ENCODE peak calls at places on chromosomes 2 and 18, in seven cellular contexts. K is OCI-LY7, N is neural progenitor cell, X is PC-3, Z is HCT116, F is MM.1S, V is SK-N-SH. G is an unnamed sample. For H3K9me3, the result is how much of the 10 kb centered on the place peaks cover.

GRCh38 chr18:33875029-33875428 is 297.0 kb downstream of the ASXL3 start:
- DNase-seq in K (no peak), N (no peak), X (no peak), Z (no peak), F (no peak), V (no peak), G (no peak)

GRCh38 chr2:217568289-217568985 is 434.4 kb downstream of the TNS1 start:
- DNase-seq in K (no peak), N (no peak), X (no peak), Z (no peak), F (no peak), V (no peak), G (peak)

GRCh38 chr2:179614121-179614520 is 247.3 kb downstream of the ZNF385B start:
- DNase-seq in K (no peak), N (no peak), X (no peak), Z (no peak), F (no peak), V (no peak), G (peak)

GRCh38 chr2:205477016-205477705 is 205.1 kb upstream of the NRP2 start:
- DNase-seq in K (no peak), N (no peak), X (peak), Z (no peak), F (no peak), V (no peak), G (peak)

GRCh38 chr2:209985879-209986278 is 16.6 kb upstream of the RPE start:
- DNase-seq in K (no peak), N (no peak), X (no peak), Z (no peak), F (no peak), V (no peak), G (no peak)

GRCh38 chr2:72665448-72665847 is 160.4 kb downstream of the EXOC6B start:
- DNase-seq in K (no peak), N (no peak), X (no peak), Z (no peak), F (no peak), V (no peak), G (no peak)

GRCh38 chr2:53913721-53914120 is 54.0 kb upstream of the GPR75 start:
- DNase-seq in K (peak), N (no peak), X (no peak), Z (no peak), F (no peak), V (no peak), G (peak)

GRCh38 chr2:217573565-217573964 is 429.2 kb downstream of the TNS1 start:
- DNase-seq in K (no peak), N (no peak), X (peak), Z (no peak), F (no peak), V (no peak), G (peak)

GRCh38 chr2:3774336-3774735 is 71.0 kb downstream of the DCDC2C start:
- DNase-seq in K (no peak), N (no peak), X (no peak), Z (no peak), F (no peak), V (no peak), G (no peak)

GRCh38 chr2:172813314-172813888 is 77.8 kb downstream of the RAPGEF4 start:
- DNase-seq in K (no peak), N (no peak), X (peak), Z (no peak), F (no peak), V (peak), G (peak)

GRCh38 chr2:52340185-52340584 is 1308.3 kb upstream of the NRXN1 start:
- DNase-seq in K (no peak), N (peak), X (no peak), Z (no peak), F (no peak), V (no peak), G (no peak)

GRCh38 chr18:48543228-48543627 is 4.4 kb downstream of the CTIF start:
- DNase-seq in K (no peak), N (peak), X (peak), Z (no peak), F (no peak), V (no peak), G (no peak)

GRCh38 chr2:69298862-69299261 is 88.2 kb downstream of the GFPT1 start:
- DNase-seq in K (no peak), N (no peak), X (peak), Z (no peak), F (no peak), V (peak), G (peak)
- H3K4me2 ChIP-seq in K (no peak), N (no peak), X (peak), Z (no peak), F (no peak), V (peak), G (peak)

DNA sequence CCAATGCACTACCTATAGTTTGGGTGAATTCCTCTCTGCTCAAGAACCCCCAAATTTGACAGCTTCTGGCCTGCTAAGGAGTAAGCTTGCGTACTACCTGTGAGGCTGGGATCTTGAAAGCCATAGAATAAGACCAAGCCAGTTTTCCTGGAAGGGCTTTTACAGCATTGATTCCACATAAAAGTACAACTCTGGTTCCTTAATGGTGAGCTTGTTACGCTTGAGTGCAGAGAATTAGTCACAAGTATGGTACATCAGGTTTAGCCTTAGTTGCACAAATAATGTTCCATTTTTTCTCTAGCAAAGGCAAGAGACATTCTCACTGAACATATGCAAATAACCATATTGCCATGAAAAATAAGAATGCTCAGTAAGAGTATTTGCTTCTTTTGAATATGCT is 39.1 kb upstream of the STK39 start:
- DNase-seq in K (no peak), N (no peak), X (no peak), Z (no peak), F (no peak), V (no peak), G (no peak)
- H3K9me3 ChIP-seq in K (under half), N (under half), X (under half), Z (under half), F (under half), V (under half), G (under half)

GRCh38 chr2:14654733-14655346 is 22.3 kb downstream of the LRATD1 start:
- DNase-seq in K (no peak), N (no peak), X (peak), Z (no peak), F (no peak), V (no peak), G (no peak)
- TF ChIP-seq EZH2phosphoT487 in K (no peak), N (no peak), X (no peak), Z (no peak), F (no peak), V (no peak), G (no peak)

DNA sequence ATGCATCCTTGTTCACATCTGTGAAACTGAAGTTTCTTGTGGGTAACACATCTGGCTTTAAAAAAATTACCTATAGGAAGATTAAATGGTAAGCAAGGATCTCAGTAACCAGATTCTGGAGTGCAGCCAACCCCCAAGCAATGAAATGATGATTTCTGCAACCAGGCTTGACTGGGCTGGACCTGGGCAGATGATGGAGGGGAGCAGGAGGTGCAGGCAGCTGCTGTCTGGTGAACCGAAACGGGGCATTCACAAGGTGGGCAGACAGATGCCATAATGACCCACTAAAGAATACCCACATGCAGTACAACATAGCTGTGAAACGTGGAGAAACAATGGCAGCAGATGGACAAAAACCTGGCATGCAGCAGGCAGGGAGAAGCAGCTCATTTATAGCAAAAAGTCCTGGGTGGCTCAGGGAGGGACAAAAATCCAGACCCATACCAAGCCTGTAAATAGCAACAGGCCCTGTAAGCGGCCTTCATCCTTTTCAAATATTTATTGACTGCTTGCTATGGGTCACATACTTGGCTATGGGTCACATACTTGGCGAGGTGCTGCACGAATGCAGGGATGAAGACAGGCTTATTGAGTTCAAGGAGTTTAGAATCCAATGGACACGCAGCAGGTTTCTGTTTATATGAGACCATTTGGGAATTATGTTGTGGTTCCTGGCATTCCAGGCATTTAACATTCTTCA is 244.6 kb downstream of the HRH4 start:
- DNase-seq in K (no peak), N (no peak), X (no peak), Z (no peak), F (no peak), V (no peak), G (peak)
- H3K4me2 ChIP-seq in K (no peak), N (no peak), X (no peak), Z (no peak), F (no peak), V (no peak), G (peak)